ENCODE peak calls at places on chromosomes 4 and X, in four cellular contexts. V, I, G and Z are unnamed samples.

GRCh38 chr4:43282534-43282933 is 390.0 kb downstream of the GRXCR1 start:
- DNase-seq in I (no peak), G (no peak), V (no peak), Z (no peak)

GRCh38 chr4:80471701-80472100 is 136.2 kb downstream of the CFAP299 start:
- DNase-seq in G (no peak), I (peak), V (peak), Z (no peak)

GRCh38 chr4:42985971-42986370 is 93.5 kb downstream of the GRXCR1 start:
- DNase-seq in G (no peak), V (no peak), I (no peak), Z (no peak)

GRCh38 chrX:10971176-10971575 is 140.0 kb upstream of the HCCS start:
- DNase-seq in V (no peak), G (no peak), I (no peak), Z (no peak)

GRCh38 chrX:1212532-1212931 is at the start of gene CRLF2:
- DNase-seq in I (peak), V (no peak), G (no peak), Z (no peak)

GRCh38 chrX:48883729-48884128 is 13.8 kb downstream of the TIMM17B start:
- DNase-seq in V (no peak), G (no peak), I (no peak), Z (peak)

GRCh38 chr4:85423414-85423813 is 51.5 kb upstream of the ARHGAP24 start:
- DNase-seq in I (no peak), V (no peak), G (no peak), Z (no peak)

GRCh38 chr4:147578057-147578476 is 39.1 kb upstream of the TMEM184C start:
- DNase-seq in V (no peak), I (no peak), G (no peak), Z (no peak)

GRCh38 chr4:89111833-89112563 is 665 bp downstream of the TIGD2 start:
- DNase-seq in G (no peak), I (no peak), V (no peak), Z (peak)

GRCh38 chr4:4526401-4526800 is 15.4 kb downstream of the STX18 start:
- DNase-seq in I (no peak), V (no peak), G (no peak), Z (no peak)

GRCh38 chr4:110347805-110348204 is 128.2 kb upstream of the ENPEP start:
- DNase-seq in I (no peak), V (no peak), G (no peak), Z (no peak)

GRCh38 chr4:156751486-156751885 is 220.1 kb downstream of the PDGFC start:
- DNase-seq in V (no peak), I (no peak), G (no peak), Z (no peak)

GRCh38 chr4:12579172-12579571 is 905.0 kb downstream of the RAB28 start:
- DNase-seq in V (no peak), I (no peak), G (no peak), Z (no peak)

GRCh38 chr4:176277162-176277904 is 8.3 kb upstream of the ASB5 start:
- DNase-seq in I (peak), G (no peak), V (peak), Z (no peak)

GRCh38 chrX:66013195-66013816 is 26.6 kb downstream of the VSIG4 start:
- DNase-seq in G (no peak), V (no peak), I (no peak), Z (no peak)

GRCh38 chr4:127352220-127352619 is 280.5 kb upstream of the INTU start:
- DNase-seq in V (no peak), I (peak), G (no peak), Z (no peak)

GRCh38 chr4:3136454-3136853 is 62.0 kb downstream of the HTT start:
- DNase-seq in I (no peak), G (no peak), V (no peak), Z (no peak)

GRCh38 chr4:101685126-101685525 is 105.4 kb upstream of the BANK1 start:
- DNase-seq in G (no peak), I (no peak), V (no peak), Z (no peak)

GRCh38 chr4:152363904-152364303 is 172.0 kb downstream of the FBXW7 start:
- DNase-seq in I (no peak), G (no peak), V (no peak), Z (no peak)

GRCh38 chr4:47372561-47372960 is 90.9 kb downstream of the COMMD8 start:
- DNase-seq in V (no peak), G (no peak), I (no peak), Z (no peak)

GRCh38 chr4:40842318-40842717 is 92.6 kb downstream of the NSUN7 start:
- DNase-seq in I (peak), V (peak), G (no peak), Z (no peak)

GRCh38 chr4:85672959-85673358 is 198.0 kb downstream of the ARHGAP24 start:
- DNase-seq in V (no peak), G (no peak), I (no peak), Z (no peak)

GRCh38 chr4:138891610-138892009 is 124.0 kb upstream of the NOCT start:
- DNase-seq in V (no peak), I (no peak), G (no peak), Z (no peak)

GRCh38 chr4:105352826-105353225 is 121.0 kb downstream of the PPA2 start:
- DNase-seq in V (no peak), G (no peak), I (no peak), Z (no peak)

GRCh38 chr4:84573738-84574720 is 8.9 kb upstream of the CDS1 start:
- DNase-seq in G (no peak), I (no peak), V (no peak), Z (no peak)

GRCh38 chr4:103994059-103994458 is 274.3 kb upstream of the TACR3 start:
- DNase-seq in G (no peak), I (no peak), V (no peak), Z (no peak)

GRCh38 chr4:137576437-137576836 is 44.1 kb upstream of the PCDH18 start:
- DNase-seq in V (no peak), I (no peak), G (no peak), Z (no peak)

GRCh38 chrX:22629105-22629725 is 356.5 kb downstream of the CBLL2 start:
- DNase-seq in V (no peak), G (no peak), I (no peak), Z (no peak)

GRCh38 chrX:71181558-71181909 is 36.9 kb downstream of the NLGN3 start:
- DNase-seq in V (peak), G (no peak), I (no peak), Z (no peak)

GRCh38 chr4:151690164-151690856 is 70.5 kb downstream of the GATB start:
- DNase-seq in V (no peak), I (no peak), G (no peak), Z (no peak)

GRCh38 chrX:39985551-39985950 is 112.2 kb downstream of the BCOR start:
- DNase-seq in V (no peak), I (no peak), G (no peak), Z (no peak)

GRCh38 chrX:155632424-155633100 is 19.8 kb upstream of the TMLHE start:
- DNase-seq in G (no peak), I (no peak), V (no peak), Z (no peak)

GRCh38 chr4:113979157-113979972 is at the start of gene ARSJ:
- DNase-seq in V (peak), G (no peak), I (peak), Z (peak)

GRCh38 chr4:113979973-113980615 is 647 bp upstream of the ARSJ start:
- DNase-seq in G (no peak), I (no peak), V (no peak), Z (no peak)

GRCh38 chr4:113976937-113977855 is 2.3 kb downstream of the ARSJ start:
- DNase-seq in I (no peak), V (no peak), G (no peak), Z (no peak)

GRCh38 chr4:113978105-113978504 is 1.3 kb downstream of the ARSJ start:
- DNase-seq in V (no peak), G (no peak), I (no peak), Z (no peak)

DNA sequence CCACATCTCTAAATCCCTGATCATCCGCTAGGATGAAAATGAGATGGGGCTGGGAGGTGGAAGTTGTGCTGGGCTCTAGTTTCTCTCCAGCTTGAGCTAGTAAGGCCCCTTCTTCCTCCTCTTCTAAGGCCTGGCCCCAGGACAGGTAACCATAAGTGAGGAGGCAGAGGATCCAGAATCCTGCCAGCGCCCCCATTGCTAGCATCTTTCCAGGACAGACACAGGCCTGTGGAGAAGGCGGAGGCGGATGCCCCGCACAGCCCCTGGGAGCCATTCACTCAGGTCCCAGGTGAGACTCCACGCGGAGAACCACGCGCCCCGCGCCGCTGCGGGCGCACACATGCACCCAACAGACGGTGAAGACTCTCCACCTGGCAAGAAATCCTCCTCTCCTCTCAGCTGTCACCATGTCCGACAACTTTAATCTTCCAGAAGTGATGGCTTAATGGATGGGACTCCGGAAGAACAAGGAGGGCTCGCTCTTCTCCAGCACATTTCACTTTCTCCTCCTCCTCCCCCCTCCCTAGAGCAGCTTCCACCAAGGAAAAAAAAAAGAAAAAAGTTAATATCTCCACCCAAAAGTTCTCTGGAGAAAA is 788 bp downstream of the ARSJ start:
- DNase-seq in G (no peak), V (peak), I (no peak), Z (peak)
- H3K4me3 ChIP-seq in G (peak), V (peak), I (peak), Z (peak)

GRCh38 chr4:168908859-168909390 is 101.1 kb downstream of the CBR4 start:
- DNase-seq in V (no peak), G (no peak), I (no peak), Z (no peak)
- TF ChIP-seq POLR2A in V (no peak), G (no peak), I (no peak), Z (no peak)

DNA sequence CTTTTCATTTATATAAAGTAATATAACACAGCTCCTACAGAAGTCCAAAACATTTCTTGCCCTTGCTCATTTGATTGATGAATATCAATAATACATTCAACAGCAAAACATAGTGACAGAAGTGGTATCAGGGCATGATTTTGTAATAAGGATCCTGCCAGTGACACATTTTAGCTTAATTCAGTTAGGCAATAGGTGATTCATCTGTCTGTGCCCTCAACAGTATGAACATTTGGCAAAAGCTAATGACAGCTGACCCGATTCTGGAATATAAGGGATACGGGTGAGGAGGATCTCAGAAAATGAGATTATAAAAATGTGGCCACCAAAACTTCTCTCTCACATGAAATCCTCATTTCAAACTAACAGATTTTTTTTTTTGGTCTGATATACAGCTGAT is 294.0 kb downstream of the CAMK2D start:
- DNase-seq in G (no peak), V (no peak), I (no peak), Z (no peak)
- H3K4me3 ChIP-seq in G (peak), V (no peak), I (no peak), Z (no peak)

GRCh38 chr4:38672247-38673071 is 8.5 kb downstream of the KLF3 start:
- DNase-seq in G (no peak), I (no peak), V (peak), Z (no peak)

GRCh38 chr4:38669233-38669632 is 5.2 kb downstream of the KLF3 start:
- DNase-seq in G (no peak), V (no peak), I (no peak), Z (no peak)

GRCh38 chr4:38671594-38671943 is 7.6 kb downstream of the KLF3 start:
- DNase-seq in V (no peak), G (no peak), I (no peak), Z (no peak)

GRCh38 chr4:38670061-38670894 is 6.3 kb downstream of the KLF3 start:
- DNase-seq in V (no peak), I (no peak), G (no peak), Z (no peak)

GRCh38 chr4:38670939-38671593 is 7.1 kb downstream of the KLF3 start:
- DNase-seq in I (no peak), G (no peak), V (no peak), Z (no peak)
- TF ChIP-seq POLR2A in I (no peak), G (no peak), V (no peak), Z (no peak)

DNA sequence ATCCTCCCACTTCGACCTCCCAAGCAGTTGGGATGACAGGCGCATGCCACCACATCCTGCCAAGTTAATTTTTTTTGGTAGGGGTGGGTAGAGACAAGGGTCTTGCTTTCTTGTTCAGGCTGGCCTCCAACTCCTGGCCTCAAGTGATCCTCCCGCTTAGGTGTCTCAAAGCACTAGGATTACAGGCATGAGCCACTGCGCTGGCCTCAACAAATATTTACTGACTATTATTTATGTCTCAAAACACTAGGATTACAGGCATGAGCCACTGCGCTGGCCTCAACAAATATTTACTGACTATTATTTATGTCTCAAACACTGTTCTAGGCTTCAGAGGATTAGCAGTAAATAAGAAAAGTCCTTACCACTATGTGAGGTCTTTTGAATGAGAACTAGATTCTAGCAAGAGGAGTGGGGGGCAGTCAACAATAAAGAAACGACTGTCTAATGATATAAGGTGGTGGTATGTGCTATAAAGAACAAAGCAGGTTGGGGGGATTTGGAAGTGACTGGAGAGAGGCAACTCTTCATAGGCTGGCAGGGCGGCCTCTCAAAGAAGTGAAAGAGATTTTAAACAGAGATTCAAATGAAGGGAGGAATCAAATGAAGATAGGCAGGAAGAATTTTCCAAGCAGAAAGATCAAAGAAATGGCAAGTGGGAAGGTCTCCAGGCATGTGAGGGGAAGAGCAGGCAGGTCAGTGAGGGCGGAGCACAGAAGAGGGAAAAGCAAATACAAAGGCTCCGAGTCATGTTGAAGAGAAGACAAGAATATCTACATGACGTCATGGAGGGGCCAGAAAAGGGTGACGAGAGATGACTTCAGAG is 12.7 kb upstream of the ACSL1 start:
- DNase-seq in V (no peak), G (no peak), I (no peak), Z (peak)
- H3K4me3 ChIP-seq in V (no peak), G (no peak), I (no peak), Z (no peak)

DNA sequence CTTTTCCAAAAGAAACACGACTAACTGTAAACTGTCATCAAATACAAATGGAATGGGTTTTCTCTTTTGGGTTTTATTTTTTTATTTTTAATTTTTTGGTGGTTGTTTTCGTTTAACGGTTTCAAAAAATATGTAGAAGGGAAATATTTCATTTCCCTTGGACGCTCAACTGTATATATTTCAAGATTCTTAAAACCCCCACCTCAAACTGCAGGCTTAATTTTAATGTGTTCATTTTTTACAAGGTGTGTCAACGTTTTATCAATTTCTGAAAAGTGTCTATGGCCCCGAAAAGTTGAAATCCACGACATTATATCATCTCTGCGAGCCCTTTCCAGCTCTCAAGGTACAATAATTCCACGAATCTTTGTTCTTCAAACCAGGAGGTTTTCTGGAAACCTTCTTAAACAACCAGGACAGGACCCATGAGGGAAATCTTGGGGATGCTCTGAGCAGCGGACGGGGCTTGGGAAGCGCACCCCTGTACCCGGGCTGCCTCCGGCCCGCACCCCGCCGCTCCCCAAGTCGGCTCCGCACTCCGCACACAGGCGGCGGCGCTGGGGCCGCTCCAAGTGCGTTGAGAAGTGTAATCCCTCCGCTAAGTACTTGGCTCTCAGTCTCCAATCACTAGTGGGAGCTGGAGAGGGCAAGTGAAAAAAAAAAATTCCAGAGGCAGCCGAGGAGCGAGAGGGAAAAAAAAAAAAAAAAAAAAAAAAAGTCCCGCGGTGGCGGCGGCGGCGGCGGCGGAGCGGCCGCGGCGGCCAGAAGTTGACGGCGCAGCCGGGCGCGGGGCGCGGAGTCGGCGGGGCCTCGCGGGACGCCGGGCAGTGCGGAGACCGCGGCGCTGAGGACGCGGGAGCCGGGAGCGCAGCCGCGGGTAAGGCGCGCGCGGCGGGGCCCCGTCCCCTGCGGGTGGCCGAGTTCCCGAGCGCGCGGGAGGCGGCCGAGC is at the start of gene BMPR1B:
- DNase-seq in G (no peak), I (no peak), V (peak), Z (no peak)
- TF ChIP-seq POLR2A in G (no peak), I (no peak), V (no peak), Z (no peak)

DNA sequence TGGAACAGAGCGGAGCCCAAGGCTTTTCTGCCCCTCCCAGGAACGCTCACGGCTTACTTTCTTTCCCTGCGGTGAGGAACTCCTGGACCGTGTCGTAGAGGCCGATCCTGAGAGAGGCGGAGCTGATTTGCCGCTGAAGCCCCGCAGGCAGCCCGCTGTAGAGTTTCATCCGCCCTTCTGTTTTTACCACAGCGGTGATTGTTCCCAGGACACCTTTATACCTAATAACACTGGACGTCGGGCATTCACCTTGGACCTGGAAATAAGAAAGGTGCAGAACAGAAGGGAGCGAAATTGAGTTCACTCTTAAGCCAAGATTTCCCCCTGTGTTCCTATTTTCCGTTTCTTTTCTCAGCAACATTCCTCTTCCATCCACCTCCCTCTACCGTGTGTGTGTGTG is 1.0 kb downstream of the UCP1 start:
- DNase-seq in I (no peak), G (no peak), V (no peak), Z (no peak)
- H3K4me3 ChIP-seq in I (peak), G (peak), V (no peak), Z (no peak)

GRCh38 chr4:153465922-153466636 is at the start of gene TMEM131L:
- DNase-seq in G (peak), V (peak), I (peak), Z (peak)
- TF ChIP-seq POLR2A in G (no peak), V (no peak), I (no peak), Z (no peak)

DNA sequence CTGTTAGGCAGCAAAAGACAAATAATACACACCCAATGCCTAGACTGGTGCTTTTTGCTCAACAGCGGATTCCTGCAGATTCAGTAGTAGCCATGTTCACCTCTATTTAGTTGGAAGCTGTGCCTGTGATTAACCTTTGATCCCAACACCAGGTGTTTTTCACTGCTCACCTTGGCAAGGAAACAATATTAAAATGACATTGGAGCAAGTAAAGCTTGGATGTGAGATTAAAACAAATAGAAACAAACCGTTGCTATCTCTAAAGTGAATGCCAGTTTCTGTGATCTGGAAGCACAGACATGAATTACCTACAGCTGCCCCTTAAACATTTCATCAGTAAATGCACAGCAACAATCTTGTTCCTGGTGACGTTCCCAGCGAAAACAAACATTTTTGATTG is 35.7 kb downstream of the MAGEB17 start:
- DNase-seq in V (no peak), I (no peak), G (no peak), Z (no peak)
- H3K4me3 ChIP-seq in V (no peak), I (no peak), G (no peak), Z (no peak)